ENCODE peak calls at places on chromosomes 3 and 15, in six cellular contexts. C is dorsolateral prefrontal cortex; T is thoracic aorta; I is SJSA1; W is prostate gland; E is CD8-positive, alpha-beta T cell. F is an unnamed sample.
A peak's percentile ranks its signal among the peaks of the same experiment; 100 is the strongest.

GRCh38 chr3:53478921-53479664 is 15.3 kb upstream of the CACNA1D start:
- DNase-seq in C (no peak), T (no peak), I (no peak), W (no peak), E (no peak), F (no peak)

GRCh38 chr3:189056612-189057352 is 115.0 kb upstream of the TPRG1 start:
- DNase-seq in C (no peak), T (no peak), I (no peak), W (no peak), E (no peak), F (no peak)

GRCh38 chr3:115252679-115253078 is 105.6 kb upstream of the ZBTB20 start:
- DNase-seq in C (no peak), T (no peak), I (no peak), W (no peak), E (no peak), F (no peak)

GRCh38 chr3:47583320-47584075 is 4.8 kb upstream of the CSPG5 start:
- DNase-seq in C (no peak), T (no peak), I (no peak), W (no peak), E (no peak), F (no peak)

GRCh38 chr3:65733459-65733858 is 305.3 kb downstream of the MAGI1 start:
- DNase-seq in C (no peak), T (no peak), I (no peak), W (no peak), E (no peak), F (no peak)

GRCh38 chr3:78804251-78805037 is 963.4 kb downstream of the ROBO1 start:
- DNase-seq in C (no peak), T (no peak), I (no peak), W (peak; percentile 13), E (no peak), F (peak; percentile 78)

GRCh38 chr15:62928242-62928995 is 114.1 kb upstream of the TPM1 start:
- DNase-seq in C (no peak), T (peak; percentile 40), I (peak; percentile 63), W (no peak), E (no peak), F (no peak)

GRCh38 chr15:71352765-71353164 is 237.5 kb downstream of the THSD4 start:
- DNase-seq in C (no peak), T (no peak), I (no peak), W (no peak), E (no peak), F (no peak)

GRCh38 chr15:66962522-66962921 is 102.9 kb upstream of the SMAD3 start:
- DNase-seq in C (no peak), T (no peak), I (no peak), W (no peak), E (no peak), F (no peak)

GRCh38 chr3:179853176-179853575 is 183.6 kb downstream of the PEX5L start:
- DNase-seq in C (no peak), T (no peak), I (no peak), W (no peak), E (no peak), F (no peak)

GRCh38 chr3:29718661-29719065 is 437.8 kb downstream of the RBMS3 start:
- DNase-seq in C (no peak), T (no peak), I (no peak), W (no peak), E (no peak), F (no peak)

GRCh38 chr3:38250198-38250597 is 15.4 kb upstream of the SLC22A13 start:
- DNase-seq in C (no peak), T (no peak), I (no peak), W (no peak), E (no peak), F (no peak)

GRCh38 chr15:49101536-49101935 is 53.9 kb downstream of the COPS2 start:
- DNase-seq in C (no peak), T (no peak), I (peak; percentile 49), W (no peak), E (no peak), F (no peak)

DNA sequence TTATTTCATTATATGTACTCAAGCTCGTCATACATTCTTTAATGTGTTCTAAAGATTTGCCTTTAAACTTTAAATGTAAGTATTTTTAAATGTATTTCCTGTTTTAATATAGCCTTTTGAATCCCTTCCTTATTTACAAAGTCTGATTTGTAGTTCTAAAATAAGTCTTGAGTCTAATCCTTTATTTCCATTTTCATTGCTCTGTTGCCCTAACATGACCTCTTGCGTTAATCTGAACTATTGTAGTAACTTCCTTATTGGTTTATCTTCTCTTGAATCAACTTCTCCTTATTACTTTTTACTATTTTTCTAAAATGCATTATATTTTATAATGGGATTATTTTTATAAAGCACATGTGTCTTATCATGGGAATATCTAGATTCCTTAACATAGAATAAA is 24.0 kb downstream of the KNL1 start:
- DNase-seq in C (no peak), T (no peak), I (no peak), W (no peak), E (no peak), F (no peak)
- H3K4me3 ChIP-seq in C (no peak overlapping the region), T (no peak overlapping the region), I (no peak overlapping the region), W (no peak overlapping the region), E (no peak overlapping the region), F (no peak overlapping the region)

DNA sequence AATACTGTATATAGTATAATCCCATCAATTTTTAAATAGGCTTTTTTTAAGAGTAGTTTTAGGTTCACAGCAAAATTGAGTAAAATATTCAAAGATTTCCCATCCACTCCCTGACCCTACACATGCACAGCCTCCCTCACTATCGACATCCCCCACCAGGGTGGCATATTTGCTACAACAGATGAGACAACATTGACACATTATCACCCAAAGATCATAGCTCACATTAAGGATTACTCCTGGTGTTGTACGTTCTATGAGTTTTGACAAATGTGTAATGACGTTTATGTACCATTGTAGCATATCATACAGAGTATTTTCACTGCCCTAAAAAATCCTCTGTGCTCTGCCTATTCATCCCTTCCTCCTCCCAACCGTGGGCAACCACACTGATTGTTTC is 39.3 kb downstream of the LHFPL4 start:
- DNase-seq in C (no peak), T (no peak), I (no peak), W (no peak), E (no peak), F (no peak)
- H3K4me3 ChIP-seq in C (no peak overlapping the region), T (no peak overlapping the region), I (no peak overlapping the region), W (no peak overlapping the region), E (no peak overlapping the region), F (no peak overlapping the region)

DNA sequence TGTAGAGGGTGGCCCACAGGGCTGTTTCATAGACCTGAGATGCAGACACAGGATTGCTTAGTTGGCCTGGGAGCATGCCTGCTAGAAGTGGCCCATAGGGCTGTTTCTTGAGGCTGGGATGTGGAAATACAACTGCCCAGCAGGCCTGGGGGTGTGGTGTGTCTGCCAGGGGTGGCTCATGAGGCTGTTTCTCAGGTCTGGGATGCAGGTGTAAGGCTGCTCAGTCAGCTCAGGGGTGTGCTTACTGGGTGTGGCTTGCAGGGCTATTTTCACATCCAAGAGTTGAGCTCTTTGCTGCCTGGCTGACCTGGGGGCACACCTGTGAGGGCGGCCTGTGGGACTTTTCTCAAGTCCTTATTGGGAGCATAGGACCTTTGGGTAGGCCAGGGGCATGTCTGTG is 131.3 kb downstream of the DOCK3 start:
- DNase-seq in C (no peak), T (no peak), I (no peak), W (no peak), E (no peak), F (no peak)
- H3K4me3 ChIP-seq in C (no peak overlapping the region), T (no peak overlapping the region), I (no peak overlapping the region), W (no peak overlapping the region), E (no peak overlapping the region), F (no peak overlapping the region)

DNA sequence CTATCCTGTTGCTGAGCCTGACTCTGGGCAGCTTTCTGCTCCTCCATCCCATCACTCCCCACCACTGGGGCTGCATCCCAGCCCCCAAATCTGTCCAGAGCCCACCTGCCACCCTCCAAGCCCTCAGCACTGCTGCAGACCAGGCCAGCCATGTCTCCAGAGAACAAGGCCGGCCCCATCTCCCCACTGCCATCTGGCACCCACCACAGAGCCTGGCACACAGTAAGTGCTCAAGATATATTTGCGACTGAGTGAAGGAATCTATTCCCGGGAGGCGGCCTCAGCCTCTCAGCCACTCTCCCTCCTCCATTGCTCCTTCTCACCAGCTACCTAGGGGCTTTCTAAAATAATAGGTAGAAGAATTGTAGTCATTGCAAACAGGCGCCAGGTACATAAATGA is 4.8 kb downstream of the PLXND1 start:
- DNase-seq in C (no peak), T (no peak), I (no peak), W (no peak), E (no peak), F (no peak)
- H3K4me3 ChIP-seq in C (no peak overlapping the region), T (peak overlapping the region; percentile 86), I (no peak overlapping the region), W (no peak overlapping the region), E (no peak overlapping the region), F (no peak overlapping the region)

GRCh38 chr15:65355173-65355982 is 22.4 kb downstream of the IGDCC3 start:
- DNase-seq in C (peak; percentile 89), T (no peak), I (no peak), W (no peak), E (no peak), F (no peak)

GRCh38 chr15:65349338-65349737 is 28.5 kb downstream of the IGDCC3 start:
- DNase-seq in C (no peak), T (no peak), I (no peak), W (no peak), E (no peak), F (no peak)

GRCh38 chr15:65355983-65356353 is 21.8 kb downstream of the IGDCC3 start:
- DNase-seq in C (no peak), T (no peak), I (no peak), W (no peak), E (no peak), F (no peak)

GRCh38 chr15:65354835-65355172 is 23.0 kb downstream of the IGDCC3 start:
- DNase-seq in C (no peak), T (no peak), I (no peak), W (no peak), E (no peak), F (no peak)
- H3K4me3 ChIP-seq in C (peak overlapping the region; percentile 56), T (no peak overlapping the region), I (no peak overlapping the region), W (no peak overlapping the region), E (no peak overlapping the region), F (no peak overlapping the region)

GRCh38 chr15:86647810-86648440 is 568.3 kb downstream of the AGBL1 start:
- DNase-seq in C (no peak), T (no peak), I (no peak), W (no peak), E (no peak), F (no peak)
- H3K4me3 ChIP-seq in C (no peak overlapping the region), T (no peak overlapping the region), I (no peak overlapping the region), W (no peak overlapping the region), E (no peak overlapping the region), F (no peak overlapping the region)

DNA sequence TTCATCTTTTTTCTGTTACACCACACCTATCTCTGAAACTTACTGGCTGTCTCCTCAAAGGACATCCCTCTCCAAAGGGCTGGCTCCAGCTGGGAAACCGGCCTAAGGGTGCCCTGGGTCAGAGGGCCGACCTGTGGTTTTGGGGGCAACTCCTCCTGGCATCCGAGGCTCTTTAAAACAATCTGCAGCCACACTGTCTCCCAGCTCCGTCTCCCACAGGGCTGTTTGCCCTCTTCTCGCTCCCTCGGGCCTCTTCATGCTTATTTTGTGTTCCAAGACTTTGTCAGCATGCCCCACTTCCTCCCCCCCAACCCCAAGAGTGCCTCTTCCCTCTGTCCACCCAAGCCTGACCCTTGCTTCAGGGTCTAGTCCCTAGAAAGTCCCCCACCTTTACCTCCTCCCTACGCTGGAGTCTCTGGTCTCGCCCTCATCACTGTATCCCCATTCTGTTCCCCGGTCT is 1.3 kb upstream of the CSK start:
- DNase-seq in C (no peak), T (no peak), I (no peak), W (no peak), E (no peak), F (no peak)
- H3K4me3 ChIP-seq in C (no peak overlapping the region), T (no peak overlapping the region), I (no peak overlapping the region), W (no peak overlapping the region), E (peak overlapping the region; percentile 53), F (no peak overlapping the region)

F was measured in LNCaP clone FGC.